ENCODE peak calls at places on chromosomes 13 and 19, in ten cellular contexts. One of them, this sample, is unnamed.
A peak's percentile ranks its signal among the peaks of the same experiment; 100 is the strongest.

GRCh38 chr19:35268546-35269424 is at the start of gene USF2:
- DNase-seq in fibroblast of pulmonary artery: peak; percentile 77
- DNase-seq in fibroblast of lung: peak; percentile 75
- DNase-seq in neural crest cell: peak; percentile 54
- DNase-seq in OCI-LY7: peak; percentile 83
- DNase-seq in cardiac fibroblast: peak; percentile 86
- DNase-seq in bronchial epithelial cell: no peak
- DNase-seq in RWPE1: peak; percentile 81
- DNase-seq in WTC11: peak; percentile 56
- DNase-seq in heart right ventricle: peak; percentile 81
- DNase-seq in this sample: peak; percentile 26

GRCh38 chr13:33642374-33643065 is 175.4 kb upstream of the RFC3 start:
- DNase-seq in fibroblast of pulmonary artery: peak; percentile 95
- DNase-seq in fibroblast of lung: peak; percentile 96
- DNase-seq in neural crest cell: no peak
- DNase-seq in OCI-LY7: no peak
- DNase-seq in cardiac fibroblast: peak; percentile 92
- DNase-seq in bronchial epithelial cell: peak; percentile 91
- DNase-seq in RWPE1: peak; percentile 49
- DNase-seq in WTC11: no peak
- DNase-seq in heart right ventricle: no peak
- DNase-seq in this sample: no peak

GRCh38 chr19:13983213-13983889 is 22.8 kb downstream of the RFX1 start:
- DNase-seq in fibroblast of pulmonary artery: no peak
- DNase-seq in fibroblast of lung: no peak
- DNase-seq in neural crest cell: no peak
- DNase-seq in OCI-LY7: peak; percentile 74
- DNase-seq in cardiac fibroblast: no peak
- DNase-seq in bronchial epithelial cell: no peak
- DNase-seq in RWPE1: no peak
- DNase-seq in WTC11: no peak
- DNase-seq in heart right ventricle: no peak
- DNase-seq in this sample: no peak

GRCh38 chr13:24622481-24622880 is 57.7 kb upstream of the ATP12A start:
- DNase-seq in fibroblast of pulmonary artery: no peak
- DNase-seq in fibroblast of lung: no peak
- DNase-seq in neural crest cell: no peak
- DNase-seq in OCI-LY7: no peak
- DNase-seq in cardiac fibroblast: no peak
- DNase-seq in bronchial epithelial cell: no peak
- DNase-seq in RWPE1: no peak
- DNase-seq in WTC11: no peak
- DNase-seq in heart right ventricle: no peak
- DNase-seq in this sample: no peak

GRCh38 chr19:50324331-50324730 is 4.8 kb downstream of the KCNC3 start:
- DNase-seq in fibroblast of pulmonary artery: no peak
- DNase-seq in fibroblast of lung: no peak
- DNase-seq in neural crest cell: no peak
- DNase-seq in OCI-LY7: no peak
- DNase-seq in cardiac fibroblast: no peak
- DNase-seq in bronchial epithelial cell: peak; percentile 27
- DNase-seq in RWPE1: no peak
- DNase-seq in WTC11: no peak
- DNase-seq in heart right ventricle: no peak
- DNase-seq in this sample: no peak

GRCh38 chr13:34757441-34757840 is 184.6 kb upstream of the NBEA start:
- DNase-seq in fibroblast of pulmonary artery: peak; percentile 44
- DNase-seq in fibroblast of lung: peak; percentile 15
- DNase-seq in neural crest cell: no peak
- DNase-seq in OCI-LY7: no peak
- DNase-seq in cardiac fibroblast: peak; percentile 43
- DNase-seq in bronchial epithelial cell: peak; percentile 14
- DNase-seq in RWPE1: no peak
- DNase-seq in WTC11: no peak
- DNase-seq in heart right ventricle: no peak
- DNase-seq in this sample: no peak

GRCh38 chr19:58059003-58059671 is at the start of gene ZNF135:
- DNase-seq in fibroblast of pulmonary artery: peak; percentile 77
- DNase-seq in fibroblast of lung: peak; percentile 90
- DNase-seq in neural crest cell: peak; percentile 70
- DNase-seq in OCI-LY7: no peak
- DNase-seq in cardiac fibroblast: peak; percentile 84
- DNase-seq in bronchial epithelial cell: peak; percentile 51
- DNase-seq in RWPE1: peak; percentile 26
- DNase-seq in WTC11: peak; percentile 90
- DNase-seq in heart right ventricle: peak; percentile 94
- DNase-seq in this sample: no peak

GRCh38 chr13:41985788-41986508 is 25.0 kb upstream of the VWA8 start:
- DNase-seq in fibroblast of pulmonary artery: no peak
- DNase-seq in fibroblast of lung: peak; percentile 46
- DNase-seq in neural crest cell: no peak
- DNase-seq in OCI-LY7: no peak
- DNase-seq in cardiac fibroblast: peak; percentile 39
- DNase-seq in bronchial epithelial cell: no peak
- DNase-seq in RWPE1: no peak
- DNase-seq in WTC11: no peak
- DNase-seq in heart right ventricle: no peak
- DNase-seq in this sample: no peak

GRCh38 chr19:38482496-38482895 is 49.0 kb downstream of the RYR1 start:
- DNase-seq in fibroblast of pulmonary artery: no peak
- DNase-seq in fibroblast of lung: no peak
- DNase-seq in neural crest cell: no peak
- DNase-seq in OCI-LY7: no peak
- DNase-seq in cardiac fibroblast: no peak
- DNase-seq in bronchial epithelial cell: no peak
- DNase-seq in RWPE1: no peak
- DNase-seq in WTC11: no peak
- DNase-seq in heart right ventricle: no peak
- DNase-seq in this sample: no peak

GRCh38 chr19:38475176-38475575 is 41.7 kb downstream of the RYR1 start:
- DNase-seq in fibroblast of pulmonary artery: no peak
- DNase-seq in fibroblast of lung: no peak
- DNase-seq in neural crest cell: no peak
- DNase-seq in OCI-LY7: no peak
- DNase-seq in cardiac fibroblast: no peak
- DNase-seq in bronchial epithelial cell: no peak
- DNase-seq in RWPE1: no peak
- DNase-seq in WTC11: no peak
- DNase-seq in heart right ventricle: no peak
- DNase-seq in this sample: no peak

GRCh38 chr19:38473201-38473600 is 39.7 kb downstream of the RYR1 start:
- DNase-seq in fibroblast of pulmonary artery: no peak
- DNase-seq in fibroblast of lung: no peak
- DNase-seq in neural crest cell: no peak
- DNase-seq in OCI-LY7: no peak
- DNase-seq in cardiac fibroblast: no peak
- DNase-seq in bronchial epithelial cell: no peak
- DNase-seq in RWPE1: no peak
- DNase-seq in WTC11: no peak
- DNase-seq in heart right ventricle: no peak
- DNase-seq in this sample: no peak

GRCh38 chr19:38483016-38483630 is 49.6 kb downstream of the RYR1 start:
- DNase-seq in fibroblast of pulmonary artery: no peak
- DNase-seq in fibroblast of lung: no peak
- DNase-seq in neural crest cell: no peak
- DNase-seq in OCI-LY7: no peak
- DNase-seq in cardiac fibroblast: no peak
- DNase-seq in bronchial epithelial cell: no peak
- DNase-seq in RWPE1: no peak
- DNase-seq in WTC11: no peak
- DNase-seq in heart right ventricle: no peak
- DNase-seq in this sample: peak; percentile 90

DNA sequence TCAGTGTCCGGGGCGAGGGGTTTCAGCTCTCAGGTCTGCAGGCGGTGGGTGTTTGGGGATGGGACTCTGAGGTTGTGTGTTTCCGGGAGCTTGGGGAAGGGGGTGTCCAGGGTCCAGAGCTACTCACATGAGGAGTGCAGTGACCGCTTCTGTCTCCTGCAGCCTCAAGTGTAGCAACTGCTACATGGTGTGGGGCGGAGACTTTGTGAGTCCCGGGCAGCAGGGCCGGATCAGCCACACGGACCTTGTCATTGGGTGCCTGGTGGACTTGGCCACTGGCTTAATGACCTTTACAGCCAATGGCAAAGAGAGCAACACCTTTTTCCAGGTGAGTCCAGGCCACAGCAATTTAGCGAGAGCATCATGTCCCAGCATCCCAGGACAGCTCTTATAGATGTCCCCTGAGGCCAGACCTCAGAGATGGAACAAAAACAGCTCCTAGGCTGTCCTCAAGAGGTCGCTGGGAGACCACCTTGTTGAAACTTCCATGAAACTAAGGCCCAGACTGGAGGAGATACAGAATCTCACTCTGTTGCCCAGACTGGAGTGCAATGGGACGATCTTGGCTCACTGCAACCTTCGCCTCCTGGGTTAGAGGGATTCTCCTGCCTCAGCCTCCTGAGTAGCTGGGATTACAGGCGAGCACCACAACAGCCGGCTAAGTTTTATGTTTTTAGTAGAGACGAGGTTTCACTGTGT is 44.9 kb downstream of the RYR1 start:
- DNase-seq in fibroblast of pulmonary artery: peak; percentile 6
- DNase-seq in fibroblast of lung: no peak
- DNase-seq in neural crest cell: peak; percentile 26
- DNase-seq in OCI-LY7: peak; percentile 44
- DNase-seq in cardiac fibroblast: no peak
- DNase-seq in bronchial epithelial cell: peak; percentile 1
- DNase-seq in RWPE1: peak; percentile 18
- DNase-seq in WTC11: peak; percentile 39
- DNase-seq in heart right ventricle: no peak
- DNase-seq in this sample: no peak
- TF ChIP-seq CTCF in fibroblast of pulmonary artery: no peak
- TF ChIP-seq CTCF in fibroblast of lung: no peak
- TF ChIP-seq CTCF in neural crest cell: peak; percentile 26
- TF ChIP-seq CTCF in OCI-LY7: peak; percentile 64
- TF ChIP-seq CTCF in cardiac fibroblast: peak; percentile 10
- TF ChIP-seq CTCF in bronchial epithelial cell: no peak
- TF ChIP-seq CTCF in RWPE1: no peak
- TF ChIP-seq CTCF in WTC11: peak; percentile 25
- TF ChIP-seq CTCF in heart right ventricle: no peak
- TF ChIP-seq CTCF in this sample: peak; percentile 26

DNA sequence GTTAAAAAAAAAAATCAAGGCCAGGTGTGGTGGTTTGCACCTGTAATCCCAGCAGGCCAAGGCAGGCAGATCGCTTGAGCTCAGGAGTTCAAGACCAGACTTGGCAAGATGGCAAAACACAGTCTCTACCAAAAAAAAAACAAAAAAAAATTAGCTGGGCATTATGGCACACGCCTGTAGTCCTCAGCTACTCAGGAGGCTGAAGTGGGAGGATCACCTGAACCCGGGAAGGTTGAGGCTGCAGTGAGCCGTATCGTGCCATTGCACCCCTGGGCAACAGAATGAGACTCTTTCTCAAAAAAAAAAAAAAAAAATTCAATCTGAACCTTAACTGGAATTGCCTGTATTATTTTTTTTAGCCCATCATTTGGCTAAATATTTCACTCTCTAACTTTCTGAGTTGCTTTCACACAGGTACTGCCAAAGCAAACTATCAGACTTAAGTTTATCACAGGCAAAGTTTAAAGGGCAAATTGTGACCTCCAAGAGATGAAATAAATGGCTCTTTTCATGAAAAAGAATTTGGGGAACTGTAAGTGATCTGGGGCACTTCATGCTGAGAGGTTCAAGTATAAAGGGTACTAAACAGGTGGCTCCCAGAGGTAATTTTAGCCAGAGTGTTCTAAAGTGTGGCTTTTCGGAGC is 14.7 kb upstream of the SLC25A30 start:
- DNase-seq in fibroblast of pulmonary artery: no peak
- DNase-seq in fibroblast of lung: no peak
- DNase-seq in neural crest cell: no peak
- DNase-seq in OCI-LY7: no peak
- DNase-seq in cardiac fibroblast: no peak
- DNase-seq in bronchial epithelial cell: no peak
- DNase-seq in RWPE1: no peak
- DNase-seq in WTC11: no peak
- DNase-seq in heart right ventricle: no peak
- DNase-seq in this sample: no peak
- TF ChIP-seq CTCF in fibroblast of pulmonary artery: no peak
- TF ChIP-seq CTCF in fibroblast of lung: no peak
- TF ChIP-seq CTCF in neural crest cell: no peak
- TF ChIP-seq CTCF in OCI-LY7: no peak
- TF ChIP-seq CTCF in cardiac fibroblast: no peak
- TF ChIP-seq CTCF in bronchial epithelial cell: no peak
- TF ChIP-seq CTCF in RWPE1: no peak
- TF ChIP-seq CTCF in WTC11: no peak
- TF ChIP-seq CTCF in heart right ventricle: no peak
- TF ChIP-seq CTCF in this sample: no peak

DNA sequence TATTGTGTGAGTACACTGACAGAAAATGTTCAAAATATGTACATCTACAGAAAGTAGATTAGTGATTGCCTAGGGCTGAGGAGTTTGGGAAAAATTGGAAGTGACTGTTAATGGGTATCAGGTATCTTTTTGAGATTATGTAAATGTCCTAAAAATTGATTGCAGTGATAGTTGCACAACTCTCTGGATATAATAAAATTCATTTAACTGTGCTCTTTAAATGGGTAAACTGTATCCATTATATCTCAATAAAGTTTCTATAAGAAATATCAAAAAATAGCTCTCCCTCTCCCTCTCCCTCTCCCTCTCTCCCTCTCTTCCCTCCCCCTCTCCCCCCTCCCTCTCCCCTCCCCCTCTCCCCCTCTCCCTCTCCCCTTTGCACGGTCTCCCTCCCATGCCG is 9.4 kb upstream of the ZNF227 start:
- DNase-seq in fibroblast of pulmonary artery: no peak
- DNase-seq in fibroblast of lung: no peak
- DNase-seq in neural crest cell: no peak
- DNase-seq in OCI-LY7: no peak
- DNase-seq in cardiac fibroblast: no peak
- DNase-seq in bronchial epithelial cell: no peak
- DNase-seq in RWPE1: no peak
- DNase-seq in WTC11: no peak
- DNase-seq in heart right ventricle: no peak
- DNase-seq in this sample: no peak
- TF ChIP-seq CTCF in fibroblast of pulmonary artery: no peak
- TF ChIP-seq CTCF in fibroblast of lung: no peak
- TF ChIP-seq CTCF in neural crest cell: no peak
- TF ChIP-seq CTCF in OCI-LY7: no peak
- TF ChIP-seq CTCF in cardiac fibroblast: no peak
- TF ChIP-seq CTCF in bronchial epithelial cell: no peak
- TF ChIP-seq CTCF in RWPE1: no peak
- TF ChIP-seq CTCF in WTC11: no peak
- TF ChIP-seq CTCF in heart right ventricle: no peak
- TF ChIP-seq CTCF in this sample: no peak

GRCh38 chr13:113208424-113209335 is at the start of gene PCID2:
- DNase-seq in fibroblast of pulmonary artery: peak; percentile 88
- DNase-seq in fibroblast of lung: peak; percentile 88
- DNase-seq in neural crest cell: peak; percentile 89
- DNase-seq in OCI-LY7: peak; percentile 88
- DNase-seq in cardiac fibroblast: peak; percentile 90
- DNase-seq in bronchial epithelial cell: peak; percentile 58
- DNase-seq in RWPE1: peak; percentile 90
- DNase-seq in WTC11: peak; percentile 89
- DNase-seq in heart right ventricle: peak; percentile 88
- DNase-seq in this sample: no peak

GRCh38 chr13:113209336-113209879 is at the start of gene CUL4A:
- DNase-seq in fibroblast of pulmonary artery: peak; percentile 64
- DNase-seq in fibroblast of lung: peak; percentile 65
- DNase-seq in neural crest cell: peak; percentile 66
- DNase-seq in OCI-LY7: peak; percentile 61
- DNase-seq in cardiac fibroblast: peak; percentile 77
- DNase-seq in bronchial epithelial cell: no peak
- DNase-seq in RWPE1: peak; percentile 74
- DNase-seq in WTC11: peak; percentile 78
- DNase-seq in heart right ventricle: peak; percentile 85
- DNase-seq in this sample: no peak

GRCh38 chr13:113210834-113211233 is 1.4 kb downstream of the CUL4A start:
- DNase-seq in fibroblast of pulmonary artery: no peak
- DNase-seq in fibroblast of lung: no peak
- DNase-seq in neural crest cell: no peak
- DNase-seq in OCI-LY7: no peak
- DNase-seq in cardiac fibroblast: no peak
- DNase-seq in bronchial epithelial cell: no peak
- DNase-seq in RWPE1: no peak
- DNase-seq in WTC11: no peak
- DNase-seq in heart right ventricle: no peak
- DNase-seq in this sample: no peak

GRCh38 chr13:113211774-113212173 is 2.4 kb downstream of the CUL4A start:
- DNase-seq in fibroblast of pulmonary artery: no peak
- DNase-seq in fibroblast of lung: no peak
- DNase-seq in neural crest cell: peak; percentile 22
- DNase-seq in OCI-LY7: peak; percentile 7
- DNase-seq in cardiac fibroblast: no peak
- DNase-seq in bronchial epithelial cell: no peak
- DNase-seq in RWPE1: no peak
- DNase-seq in WTC11: peak; percentile 56
- DNase-seq in heart right ventricle: peak; percentile 25
- DNase-seq in this sample: no peak

GRCh38 chr13:113209880-113210421 is 538 bp downstream of the CUL4A start:
- DNase-seq in fibroblast of pulmonary artery: peak; percentile 59
- DNase-seq in fibroblast of lung: peak; percentile 60
- DNase-seq in neural crest cell: peak; percentile 40
- DNase-seq in OCI-LY7: peak; percentile 65
- DNase-seq in cardiac fibroblast: peak; percentile 57
- DNase-seq in bronchial epithelial cell: peak; percentile 57
- DNase-seq in RWPE1: peak; percentile 55
- DNase-seq in WTC11: peak; percentile 68
- DNase-seq in heart right ventricle: peak; percentile 54
- DNase-seq in this sample: no peak
- TF ChIP-seq CTCF in fibroblast of pulmonary artery: no peak
- TF ChIP-seq CTCF in fibroblast of lung: no peak
- TF ChIP-seq CTCF in neural crest cell: peak; percentile 34
- TF ChIP-seq CTCF in OCI-LY7: no peak
- TF ChIP-seq CTCF in cardiac fibroblast: no peak
- TF ChIP-seq CTCF in bronchial epithelial cell: no peak
- TF ChIP-seq CTCF in RWPE1: no peak
- TF ChIP-seq CTCF in WTC11: no peak
- TF ChIP-seq CTCF in heart right ventricle: no peak
- TF ChIP-seq CTCF in this sample: peak; percentile 27